ENCODE peak calls at places on chromosomes 16 and 17, in ten cellular contexts. Y, G, E, J, B, W, K, X, S and U are unnamed samples.

GRCh38 chr17:82050152-82050760 is 1.4 kb downstream of the RFNG start:
- DNase-seq in Y (no peak), G (no peak), E (no peak), J (no peak), B (peak), W (peak), K (no peak), X (no peak), S (no peak), U (no peak)

GRCh38 chr16:87541882-87542234 is 49.0 kb upstream of the ZCCHC14 start:
- DNase-seq in Y (no peak), G (no peak), E (no peak), J (no peak), B (no peak), W (no peak), K (no peak), X (no peak), S (no peak), U (no peak)

GRCh38 chr16:3153077-3153368 is 18.2 kb downstream of the ZNF213 start:
- DNase-seq in Y (no peak), G (no peak), E (no peak), J (no peak), B (no peak), W (no peak), K (no peak), X (no peak), S (no peak), U (no peak)

GRCh38 chr17:57861000-57861736 is 11.3 kb upstream of the MRPS23 start:
- DNase-seq in Y (peak), G (no peak), E (peak), J (peak), B (no peak), W (peak), K (no peak), X (no peak), S (peak), U (no peak)

GRCh38 chr17:76371656-76372628 is 12.5 kb upstream of the SPHK1 start:
- DNase-seq in Y (no peak), G (no peak), E (no peak), J (no peak), B (no peak), W (peak), K (no peak), X (peak), S (no peak), U (no peak)

GRCh38 chr17:7814969-7815368 is 19.0 kb upstream of the KDM6B start:
- DNase-seq in Y (no peak), G (no peak), E (no peak), J (no peak), B (no peak), W (no peak), K (no peak), X (no peak), S (no peak), U (no peak)

GRCh38 chr17:74190154-74190553 is 13.3 kb upstream of the RPL38 start:
- DNase-seq in Y (no peak), G (peak), E (no peak), J (no peak), B (no peak), W (no peak), K (no peak), X (no peak), S (no peak), U (no peak)

GRCh38 chr16:66236301-66236700 is 130.2 kb upstream of the CDH5 start:
- DNase-seq in Y (no peak), G (no peak), E (no peak), J (no peak), B (no peak), W (no peak), K (no peak), X (peak), S (no peak), U (no peak)